ENCODE peak calls at places on chromosomes 3 and 15, in four cellular contexts. X is cardiac muscle cell, M is right lobe of liver, T is prostate gland. U is an unnamed sample. For H3K27me3, the result is how much of the 10 kb centered on the place peaks cover.

GRCh38 chr15:44094776-44095175 is 100.3 kb downstream of the FRMD5 start:
- DNase-seq in X (no peak), M (no peak), T (no peak), U (no peak)

GRCh38 chr3:12585970-12586369 is 29.1 kb downstream of the MKRN2 start:
- DNase-seq in X (no peak), M (no peak), T (no peak), U (peak)

GRCh38 chr3:72086051-72086711 is 301.2 kb upstream of the PROK2 start:
- DNase-seq in X (peak), M (no peak), T (no peak), U (no peak)

GRCh38 chr3:70871909-70872656 is 559.6 kb upstream of the MDFIC2 start:
- DNase-seq in X (peak), M (no peak), T (no peak), U (no peak)

GRCh38 chr3:71753716-71754609 is at the start of gene GPR27:
- DNase-seq in X (peak), M (no peak), T (no peak), U (peak)

GRCh38 chr15:82810061-82810862 is 834 bp downstream of the WHAMM start:
- DNase-seq in X (peak), M (peak), T (no peak), U (peak)

GRCh38 chr3:169847896-169848295 is 21.8 kb downstream of the LRRC31 start:
- DNase-seq in X (no peak), M (no peak), T (no peak), U (no peak)

GRCh38 chr3:42273351-42273750 is 7.4 kb upstream of the CCK start:
- DNase-seq in X (no peak), M (no peak), T (no peak), U (no peak)

GRCh38 chr3:123331006-123331405 is 117.9 kb downstream of the ADCY5 start:
- DNase-seq in X (peak), M (peak), T (no peak), U (no peak)
- TF ChIP-seq CTCF in X (no peak), M (no peak), T (no peak), U (no peak)

DNA sequence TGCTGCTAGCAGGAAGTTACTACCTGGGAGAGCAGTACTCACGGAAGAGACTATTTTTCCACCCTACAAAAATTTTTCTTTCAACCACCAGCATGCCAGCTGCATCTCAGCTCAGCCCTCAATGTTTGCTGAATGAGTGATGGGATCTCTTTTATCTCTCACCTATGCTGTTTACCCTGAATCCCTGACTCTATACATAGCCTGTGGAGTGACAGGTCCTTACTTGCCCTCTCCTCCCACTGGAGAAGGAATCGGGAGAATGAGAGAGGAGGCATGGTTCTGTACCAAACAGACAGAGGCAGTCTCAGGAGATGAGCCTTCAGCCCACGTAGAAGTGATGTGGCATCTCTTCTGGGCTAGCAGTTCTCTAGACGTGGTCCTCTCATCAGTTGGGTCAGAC is 6.7 kb upstream of the DGKG start:
- DNase-seq in X (no peak), M (no peak), T (no peak), U (no peak)
- H3K27me3 ChIP-seq in X (under half), M (under half), T (under half), U (under half)

DNA sequence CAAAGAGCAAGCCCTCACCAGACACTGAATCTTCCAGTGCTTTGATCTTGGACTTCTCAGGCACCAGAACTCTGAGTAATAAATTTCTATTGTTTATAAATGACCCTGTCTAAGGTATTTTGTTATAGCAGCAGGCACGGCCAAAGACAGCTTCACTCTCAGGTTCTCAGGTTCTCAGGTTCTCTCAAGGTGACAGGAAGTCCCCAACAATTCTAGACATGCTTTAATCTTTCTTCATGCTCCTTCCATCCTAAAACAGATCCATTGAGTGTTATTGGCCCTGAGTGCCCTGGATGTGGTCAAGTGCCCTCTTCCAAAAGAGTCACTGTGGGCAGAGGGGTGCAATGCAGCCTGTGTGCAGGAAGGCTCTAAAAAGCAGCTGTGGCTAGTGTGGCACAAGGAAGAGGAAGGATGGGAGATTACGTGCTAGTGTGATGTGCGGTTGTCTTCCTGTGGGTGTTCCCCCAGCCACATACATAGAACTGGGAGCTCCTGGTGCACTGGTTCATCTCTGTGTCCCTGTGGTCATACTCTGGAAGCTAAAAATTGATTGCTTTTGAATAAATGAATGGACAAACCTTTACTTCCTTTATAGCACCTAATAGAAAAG is 11.0 kb upstream of the RAB7A start:
- DNase-seq in X (no peak), M (no peak), T (no peak), U (no peak)
- TF ChIP-seq CTCF in X (no peak), M (no peak), T (no peak), U (no peak)

GRCh38 chr15:69980311-69981059 is 117.2 kb downstream of the TLE3 start:
- DNase-seq in X (no peak), M (no peak), T (no peak), U (no peak)

GRCh38 chr15:69979783-69980182 is 117.9 kb downstream of the TLE3 start:
- DNase-seq in X (no peak), M (no peak), T (no peak), U (no peak)

GRCh38 chr15:69987492-69988482 is 109.9 kb downstream of the TLE3 start:
- DNase-seq in X (no peak), M (no peak), T (peak), U (no peak)

GRCh38 chr15:69982037-69982436 is 115.7 kb downstream of the TLE3 start:
- DNase-seq in X (no peak), M (no peak), T (no peak), U (no peak)

GRCh38 chr15:69983696-69984265 is 113.9 kb downstream of the TLE3 start:
- DNase-seq in X (no peak), M (no peak), T (no peak), U (no peak)
- H3K27me3 ChIP-seq in X (under half), M (under half), T (under half), U (under half)

GRCh38 chr15:91100561-91101355 is 701 bp downstream of the SV2B start:
- DNase-seq in X (peak), M (no peak), T (no peak), U (no peak)

GRCh38 chr15:91101356-91101920 is 1.4 kb downstream of the SV2B start:
- DNase-seq in X (no peak), M (no peak), T (no peak), U (no peak)

GRCh38 chr15:91102546-91103330 is 2.7 kb downstream of the SV2B start:
- DNase-seq in X (no peak), M (no peak), T (no peak), U (no peak)

GRCh38 chr15:91098451-91098850 is 1.6 kb upstream of the SV2B start:
- DNase-seq in X (no peak), M (no peak), T (no peak), U (no peak)

DNA sequence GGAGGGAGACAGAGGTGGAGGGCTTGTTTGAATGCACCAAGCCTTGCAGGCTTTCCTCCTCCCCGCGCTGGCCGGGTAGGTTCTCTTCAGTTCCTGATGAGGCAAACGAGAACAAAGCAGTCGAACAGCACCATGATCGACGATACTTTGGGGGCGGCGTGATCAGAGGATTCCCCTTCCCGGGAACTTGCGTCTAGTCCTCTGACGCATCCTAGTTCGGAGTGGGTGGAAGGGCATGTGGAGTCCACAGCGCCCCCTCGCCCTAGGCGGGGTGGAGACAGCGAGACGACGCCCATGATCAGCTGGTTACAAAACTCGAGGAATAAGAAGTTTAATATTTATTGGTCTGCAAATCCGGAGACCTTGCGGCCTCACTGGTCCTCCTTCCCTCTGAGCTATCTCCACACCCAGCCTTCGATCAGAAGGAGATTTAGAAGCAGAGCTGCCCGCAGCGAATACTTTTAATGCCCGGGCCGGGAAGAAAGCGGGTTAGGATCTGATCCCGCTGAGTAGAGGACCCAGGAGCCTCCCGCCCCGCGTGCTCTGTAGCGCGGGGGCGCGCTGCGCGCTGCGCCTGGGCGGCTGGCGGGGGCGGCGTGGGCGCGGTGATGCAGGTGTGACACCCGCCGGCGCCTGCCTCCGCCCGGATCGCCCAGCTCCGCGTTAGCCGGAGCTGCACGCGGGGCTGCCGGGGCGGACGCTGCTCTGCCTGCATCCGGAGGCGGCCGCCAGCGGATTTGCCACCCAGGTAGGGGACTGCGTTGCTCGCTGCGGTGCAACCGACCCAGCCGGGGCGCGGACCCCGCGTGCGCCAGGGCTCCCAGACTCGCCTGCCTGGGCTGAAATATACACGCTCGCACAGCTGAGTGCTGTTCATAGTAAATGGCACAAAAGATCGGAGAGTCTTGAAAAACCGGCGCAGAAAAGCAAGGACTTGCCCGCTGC is at the start of gene SV2B:
- DNase-seq in X (peak), M (no peak), T (no peak), U (peak)
- TF ChIP-seq CTCF in X (peak), M (no peak), T (no peak), U (no peak)

DNA sequence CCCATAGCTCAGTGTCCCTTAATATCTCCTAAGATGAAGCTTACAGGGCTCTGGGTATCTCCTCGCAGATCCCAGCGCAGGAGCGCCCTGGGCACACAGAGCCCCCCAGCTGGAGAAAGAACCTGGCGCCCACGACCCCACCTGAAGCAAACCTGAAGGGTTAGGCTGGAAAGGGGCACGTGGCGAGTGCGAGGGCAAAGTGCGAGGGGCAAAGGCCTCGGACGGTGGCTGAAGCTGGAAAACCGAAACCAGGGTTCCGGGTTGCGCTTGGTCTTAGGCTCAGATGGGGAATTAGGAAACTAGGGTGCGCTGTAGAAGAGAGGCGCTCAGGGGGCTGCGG is 3.9 kb downstream of the SOX14 start:
- DNase-seq in X (no peak), M (peak), T (no peak), U (no peak)
- H3K27me3 ChIP-seq in X (half or more), M (under half), T (half or more), U (half or more)

DNA sequence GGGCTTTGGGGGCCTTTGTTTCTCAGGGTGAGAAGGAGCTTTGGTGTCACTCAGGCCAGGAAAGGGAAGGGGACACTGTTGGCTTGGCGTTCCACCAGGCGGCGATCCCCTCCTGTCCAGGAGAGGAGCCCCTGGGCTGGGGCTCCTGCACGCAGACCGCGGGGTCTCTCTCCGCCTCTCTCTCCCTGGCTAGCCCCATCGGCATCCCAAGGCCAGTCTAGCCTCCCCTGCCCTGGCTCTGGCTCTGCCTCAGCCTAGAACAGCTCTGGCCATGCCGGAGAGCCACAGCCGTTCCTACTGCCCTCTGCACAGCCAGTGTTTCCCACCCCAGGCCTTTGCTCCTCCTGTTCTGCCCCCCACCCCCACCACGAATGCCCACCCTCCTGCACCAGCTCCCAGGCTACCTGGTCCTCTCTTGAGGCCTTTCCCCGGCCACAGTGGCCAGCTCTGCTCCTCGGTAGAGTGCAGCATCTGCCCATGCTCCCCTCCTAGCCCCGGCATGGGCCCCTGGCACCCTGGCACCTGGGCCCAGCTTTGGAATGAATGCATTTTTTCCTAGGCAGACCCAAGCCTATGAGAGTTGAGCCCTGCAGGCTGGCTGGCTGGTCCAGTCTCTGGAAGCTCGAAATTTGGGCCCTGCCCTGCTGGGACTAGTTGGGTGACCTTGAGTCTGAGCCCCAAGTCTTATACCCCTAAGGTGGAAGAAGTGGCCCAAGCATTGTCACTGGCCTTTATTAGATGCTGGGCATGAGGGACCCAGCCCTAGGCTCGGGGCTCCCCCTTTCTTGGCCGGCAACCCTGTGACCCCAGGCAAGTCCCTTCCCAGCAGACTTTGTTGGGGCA is 2.4 kb downstream of the PLXNA1 start:
- DNase-seq in X (no peak), M (no peak), T (no peak), U (no peak)
- TF ChIP-seq CTCF in X (no peak), M (no peak), T (no peak), U (no peak)

DNA sequence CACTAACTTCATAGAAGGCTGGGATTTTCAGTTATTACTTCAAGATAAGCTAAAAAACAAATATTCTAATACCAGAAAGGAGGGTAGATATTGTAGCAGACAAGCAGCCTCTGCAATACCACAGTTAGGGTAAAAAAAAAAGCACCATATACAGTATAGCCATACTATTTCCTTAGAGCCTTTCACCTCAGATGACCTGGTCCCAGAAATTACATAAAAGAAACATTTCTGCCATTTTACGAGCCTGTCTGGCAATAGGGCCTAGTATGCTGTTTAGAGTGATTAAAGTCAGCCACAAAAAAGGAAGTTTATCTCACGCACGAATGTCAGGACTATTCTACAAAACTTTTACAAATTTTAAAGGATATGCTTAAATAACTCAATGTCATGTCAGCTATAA is 1016.6 kb downstream of the PLOD2 start:
- DNase-seq in X (no peak), M (no peak), T (no peak), U (no peak)
- H3K27me3 ChIP-seq in X (under half), M (under half), T (under half), U (under half)

DNA sequence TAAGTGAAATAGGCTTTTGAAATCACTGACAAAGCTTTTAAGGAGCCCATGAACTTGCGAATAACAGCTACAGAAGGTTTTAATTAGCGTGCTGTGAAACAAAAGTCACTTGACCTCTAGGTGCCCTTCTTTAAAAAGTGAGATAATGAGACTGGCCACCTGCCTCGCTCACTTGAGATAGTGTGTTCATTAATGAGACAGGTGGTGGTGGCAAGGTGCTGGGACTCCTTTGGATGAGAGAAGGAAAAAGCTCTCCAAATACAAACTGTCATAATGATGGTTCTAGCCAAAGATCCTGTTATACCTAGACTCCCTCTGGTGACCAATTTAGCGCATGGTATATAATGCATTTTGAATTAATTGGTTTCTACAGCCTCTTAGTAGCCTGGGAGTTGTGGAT is 22.7 kb upstream of the IREB2 start:
- DNase-seq in X (peak), M (no peak), T (no peak), U (no peak)
- TF ChIP-seq CTCF in X (peak), M (peak), T (peak), U (no peak)